ENCODE peak calls at places on chromosomes 5 and 9, in ten cellular contexts. One of them, this sample, is unnamed.

GRCh38 chr5:167072225-167072624 is 1219.2 kb upstream of the WWC1 start:
- DNase-seq in body of pancreas: no peak
- DNase-seq in left ventricle myocardium inferior: no peak
- DNase-seq in transverse colon: no peak
- DNase-seq in IMR-90: no peak
- DNase-seq in astrocyte of the spinal cord: peak
- DNase-seq in cardiac fibroblast: no peak
- DNase-seq in thoracic aorta: no peak
- DNase-seq in mesenchymal stem cell: no peak
- DNase-seq in neural progenitor cell: no peak
- DNase-seq in this sample: no peak

GRCh38 chr5:141935538-141935937 is 11.9 kb downstream of the DELE1 start:
- DNase-seq in body of pancreas: no peak
- DNase-seq in left ventricle myocardium inferior: no peak
- DNase-seq in transverse colon: no peak
- DNase-seq in IMR-90: no peak
- DNase-seq in astrocyte of the spinal cord: no peak
- DNase-seq in cardiac fibroblast: no peak
- DNase-seq in thoracic aorta: no peak
- DNase-seq in mesenchymal stem cell: no peak
- DNase-seq in neural progenitor cell: no peak
- DNase-seq in this sample: no peak

GRCh38 chr5:57456056-57456455 is 26.6 kb downstream of the ACTBL2 start:
- DNase-seq in body of pancreas: no peak
- DNase-seq in left ventricle myocardium inferior: no peak
- DNase-seq in transverse colon: peak
- DNase-seq in IMR-90: no peak
- DNase-seq in astrocyte of the spinal cord: no peak
- DNase-seq in cardiac fibroblast: no peak
- DNase-seq in thoracic aorta: no peak
- DNase-seq in mesenchymal stem cell: no peak
- DNase-seq in neural progenitor cell: no peak
- DNase-seq in this sample: no peak

GRCh38 chr5:91020065-91020800 is 362.9 kb downstream of the ARRDC3 start:
- DNase-seq in body of pancreas: no peak
- DNase-seq in left ventricle myocardium inferior: no peak
- DNase-seq in transverse colon: no peak
- DNase-seq in IMR-90: peak
- DNase-seq in astrocyte of the spinal cord: peak
- DNase-seq in cardiac fibroblast: peak
- DNase-seq in thoracic aorta: no peak
- DNase-seq in mesenchymal stem cell: peak
- DNase-seq in neural progenitor cell: peak
- DNase-seq in this sample: no peak

GRCh38 chr9:91162784-91163440 is 198.8 kb downstream of the AUH start:
- DNase-seq in body of pancreas: no peak
- DNase-seq in left ventricle myocardium inferior: no peak
- DNase-seq in transverse colon: peak
- DNase-seq in IMR-90: no peak
- DNase-seq in astrocyte of the spinal cord: no peak
- DNase-seq in cardiac fibroblast: no peak
- DNase-seq in thoracic aorta: no peak
- DNase-seq in mesenchymal stem cell: peak
- DNase-seq in neural progenitor cell: no peak
- DNase-seq in this sample: no peak

GRCh38 chr5:74866653-74867162 is 521 bp upstream of the FAM169A start:
- DNase-seq in body of pancreas: no peak
- DNase-seq in left ventricle myocardium inferior: no peak
- DNase-seq in transverse colon: no peak
- DNase-seq in IMR-90: no peak
- DNase-seq in astrocyte of the spinal cord: no peak
- DNase-seq in cardiac fibroblast: no peak
- DNase-seq in thoracic aorta: no peak
- DNase-seq in mesenchymal stem cell: no peak
- DNase-seq in neural progenitor cell: peak
- DNase-seq in this sample: no peak

GRCh38 chr5:154970759-154971158 is 29.9 kb downstream of the MRPL22 start:
- DNase-seq in body of pancreas: no peak
- DNase-seq in left ventricle myocardium inferior: no peak
- DNase-seq in transverse colon: no peak
- DNase-seq in IMR-90: peak
- DNase-seq in astrocyte of the spinal cord: peak
- DNase-seq in cardiac fibroblast: peak
- DNase-seq in thoracic aorta: no peak
- DNase-seq in mesenchymal stem cell: no peak
- DNase-seq in neural progenitor cell: no peak
- DNase-seq in this sample: no peak

GRCh38 chr9:6566409-6567139 is 79.0 kb downstream of the GLDC start:
- DNase-seq in body of pancreas: no peak
- DNase-seq in left ventricle myocardium inferior: no peak
- DNase-seq in transverse colon: no peak
- DNase-seq in IMR-90: peak
- DNase-seq in astrocyte of the spinal cord: peak
- DNase-seq in cardiac fibroblast: peak
- DNase-seq in thoracic aorta: peak
- DNase-seq in mesenchymal stem cell: peak
- DNase-seq in neural progenitor cell: no peak
- DNase-seq in this sample: no peak

GRCh38 chr9:128528445-128529160 is 23.8 kb upstream of the SPTAN1 start:
- DNase-seq in body of pancreas: no peak
- DNase-seq in left ventricle myocardium inferior: no peak
- DNase-seq in transverse colon: no peak
- DNase-seq in IMR-90: peak
- DNase-seq in astrocyte of the spinal cord: no peak
- DNase-seq in cardiac fibroblast: peak
- DNase-seq in thoracic aorta: no peak
- DNase-seq in mesenchymal stem cell: peak
- DNase-seq in neural progenitor cell: no peak
- DNase-seq in this sample: no peak

DNA sequence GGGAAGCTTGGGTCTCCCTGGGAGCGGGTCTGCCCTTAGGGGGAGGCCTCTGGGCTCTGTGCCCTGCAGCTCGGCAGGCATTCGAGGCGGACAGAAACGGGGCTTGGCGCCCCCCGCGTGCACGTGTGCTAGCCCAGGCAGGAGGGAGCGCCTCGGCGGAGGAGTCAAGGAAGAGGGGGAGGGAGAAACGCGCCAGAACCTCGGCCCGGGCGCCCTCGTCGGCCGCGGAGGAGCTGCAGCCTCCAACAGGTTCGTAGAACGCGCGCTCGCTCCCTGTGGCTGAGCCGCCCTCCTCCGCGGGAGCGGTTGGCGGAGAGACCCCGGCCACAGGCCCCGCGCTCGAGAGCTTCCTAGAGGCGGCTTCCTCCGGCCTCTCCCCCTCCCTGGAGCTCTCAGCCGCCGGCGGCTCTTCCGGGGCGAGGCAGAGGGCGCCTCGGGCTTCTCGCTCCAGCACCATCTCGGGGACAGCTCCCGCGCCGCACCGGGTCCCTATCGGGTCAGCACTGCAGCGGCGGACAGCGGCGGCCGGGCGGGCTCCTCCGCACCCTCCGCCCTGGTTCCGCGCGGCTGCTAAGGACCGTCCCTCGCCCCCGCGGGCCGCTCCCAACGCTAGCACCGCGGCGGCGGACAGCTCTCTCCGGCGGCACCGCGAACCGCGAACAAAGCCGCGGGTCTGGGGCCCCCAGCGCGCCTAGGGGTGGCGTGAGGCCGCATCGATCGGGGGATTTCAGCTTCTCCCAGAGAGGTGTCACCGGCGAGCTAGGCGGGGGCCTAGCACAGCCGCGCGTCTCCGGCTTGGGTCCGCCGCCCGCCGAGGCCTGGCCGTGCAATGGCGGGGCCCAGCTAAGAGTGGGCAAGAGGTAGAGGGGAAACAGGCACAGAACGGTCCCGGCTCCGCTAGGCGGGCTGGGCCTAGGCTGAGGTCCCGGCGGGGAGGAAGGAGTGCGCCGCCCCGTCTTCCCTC is 74.6 kb upstream of the CPLX2 start:
- DNase-seq in body of pancreas: peak
- DNase-seq in left ventricle myocardium inferior: peak
- DNase-seq in transverse colon: peak
- DNase-seq in IMR-90: peak
- DNase-seq in astrocyte of the spinal cord: peak
- DNase-seq in cardiac fibroblast: peak
- DNase-seq in thoracic aorta: no peak
- DNase-seq in mesenchymal stem cell: peak
- DNase-seq in neural progenitor cell: peak
- DNase-seq in this sample: peak
- H3K4me3 ChIP-seq in body of pancreas: no peak
- H3K4me3 ChIP-seq in left ventricle myocardium inferior: peak
- H3K4me3 ChIP-seq in transverse colon: no peak
- H3K4me3 ChIP-seq in IMR-90: no peak
- H3K4me3 ChIP-seq in astrocyte of the spinal cord: no peak
- H3K4me3 ChIP-seq in cardiac fibroblast: peak
- H3K4me3 ChIP-seq in thoracic aorta: peak
- H3K4me3 ChIP-seq in mesenchymal stem cell: peak
- H3K4me3 ChIP-seq in neural progenitor cell: peak
- H3K4me3 ChIP-seq in this sample: no peak

GRCh38 chr5:137563646-137564474 is 64.7 kb upstream of the SPOCK1 start:
- DNase-seq in body of pancreas: no peak
- DNase-seq in left ventricle myocardium inferior: no peak
- DNase-seq in transverse colon: no peak
- DNase-seq in IMR-90: peak
- DNase-seq in astrocyte of the spinal cord: peak
- DNase-seq in cardiac fibroblast: peak
- DNase-seq in thoracic aorta: no peak
- DNase-seq in mesenchymal stem cell: no peak
- DNase-seq in neural progenitor cell: no peak
- DNase-seq in this sample: peak

GRCh38 chr5:137561572-137561971 is 62.4 kb upstream of the SPOCK1 start:
- DNase-seq in body of pancreas: no peak
- DNase-seq in left ventricle myocardium inferior: no peak
- DNase-seq in transverse colon: no peak
- DNase-seq in IMR-90: no peak
- DNase-seq in astrocyte of the spinal cord: no peak
- DNase-seq in cardiac fibroblast: no peak
- DNase-seq in thoracic aorta: no peak
- DNase-seq in mesenchymal stem cell: no peak
- DNase-seq in neural progenitor cell: no peak
- DNase-seq in this sample: no peak

GRCh38 chr5:137565450-137565849 is 66.3 kb upstream of the SPOCK1 start:
- DNase-seq in body of pancreas: no peak
- DNase-seq in left ventricle myocardium inferior: no peak
- DNase-seq in transverse colon: no peak
- DNase-seq in IMR-90: peak
- DNase-seq in astrocyte of the spinal cord: peak
- DNase-seq in cardiac fibroblast: peak
- DNase-seq in thoracic aorta: no peak
- DNase-seq in mesenchymal stem cell: no peak
- DNase-seq in neural progenitor cell: no peak
- DNase-seq in this sample: no peak

GRCh38 chr5:137564475-137564961 is 65.4 kb upstream of the SPOCK1 start:
- DNase-seq in body of pancreas: no peak
- DNase-seq in left ventricle myocardium inferior: no peak
- DNase-seq in transverse colon: no peak
- DNase-seq in IMR-90: no peak
- DNase-seq in astrocyte of the spinal cord: peak
- DNase-seq in cardiac fibroblast: peak
- DNase-seq in thoracic aorta: no peak
- DNase-seq in mesenchymal stem cell: no peak
- DNase-seq in neural progenitor cell: peak
- DNase-seq in this sample: no peak

DNA sequence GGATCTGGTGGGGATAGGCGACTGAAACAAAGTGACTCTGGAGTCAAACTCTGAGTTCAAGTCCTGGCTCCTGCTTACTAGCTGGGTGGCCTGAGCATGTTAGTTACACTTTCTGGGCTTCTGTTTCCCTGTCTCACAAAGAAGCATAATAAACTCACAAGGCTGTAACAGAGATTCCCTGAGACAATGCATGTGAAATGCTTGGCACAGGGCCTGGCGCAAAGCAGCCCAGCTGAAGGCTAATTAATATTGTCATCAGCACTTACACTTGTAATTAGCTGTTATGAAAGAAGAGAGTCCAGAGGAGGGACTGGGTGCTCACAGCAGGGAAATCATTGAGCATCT is 64.1 kb upstream of the SPOCK1 start:
- DNase-seq in body of pancreas: no peak
- DNase-seq in left ventricle myocardium inferior: no peak
- DNase-seq in transverse colon: no peak
- DNase-seq in IMR-90: no peak
- DNase-seq in astrocyte of the spinal cord: no peak
- DNase-seq in cardiac fibroblast: no peak
- DNase-seq in thoracic aorta: no peak
- DNase-seq in mesenchymal stem cell: no peak
- DNase-seq in neural progenitor cell: no peak
- DNase-seq in this sample: no peak
- H3K4me3 ChIP-seq in body of pancreas: no peak
- H3K4me3 ChIP-seq in left ventricle myocardium inferior: no peak
- H3K4me3 ChIP-seq in transverse colon: no peak
- H3K4me3 ChIP-seq in IMR-90: no peak
- H3K4me3 ChIP-seq in astrocyte of the spinal cord: no peak
- H3K4me3 ChIP-seq in cardiac fibroblast: no peak
- H3K4me3 ChIP-seq in thoracic aorta: no peak
- H3K4me3 ChIP-seq in mesenchymal stem cell: no peak
- H3K4me3 ChIP-seq in neural progenitor cell: no peak
- H3K4me3 ChIP-seq in this sample: no peak

GRCh38 chr9:13568446-13568845 is 289.0 kb upstream of the MPDZ start:
- DNase-seq in body of pancreas: no peak
- DNase-seq in left ventricle myocardium inferior: no peak
- DNase-seq in transverse colon: no peak
- DNase-seq in IMR-90: no peak
- DNase-seq in astrocyte of the spinal cord: peak
- DNase-seq in cardiac fibroblast: peak
- DNase-seq in thoracic aorta: no peak
- DNase-seq in mesenchymal stem cell: peak
- DNase-seq in neural progenitor cell: no peak
- DNase-seq in this sample: no peak
- H3K4me3 ChIP-seq in body of pancreas: no peak
- H3K4me3 ChIP-seq in left ventricle myocardium inferior: peak
- H3K4me3 ChIP-seq in transverse colon: peak
- H3K4me3 ChIP-seq in IMR-90: peak
- H3K4me3 ChIP-seq in astrocyte of the spinal cord: peak
- H3K4me3 ChIP-seq in cardiac fibroblast: no peak
- H3K4me3 ChIP-seq in thoracic aorta: peak
- H3K4me3 ChIP-seq in mesenchymal stem cell: no peak
- H3K4me3 ChIP-seq in neural progenitor cell: peak
- H3K4me3 ChIP-seq in this sample: no peak

GRCh38 chr5:148806520-148806931 is 19.9 kb upstream of the ADRB2 start:
- DNase-seq in body of pancreas: no peak
- DNase-seq in left ventricle myocardium inferior: no peak
- DNase-seq in transverse colon: no peak
- DNase-seq in IMR-90: no peak
- DNase-seq in astrocyte of the spinal cord: no peak
- DNase-seq in cardiac fibroblast: no peak
- DNase-seq in thoracic aorta: no peak
- DNase-seq in mesenchymal stem cell: no peak
- DNase-seq in neural progenitor cell: no peak
- DNase-seq in this sample: no peak
- H3K4me3 ChIP-seq in body of pancreas: no peak
- H3K4me3 ChIP-seq in left ventricle myocardium inferior: no peak
- H3K4me3 ChIP-seq in transverse colon: no peak
- H3K4me3 ChIP-seq in IMR-90: no peak
- H3K4me3 ChIP-seq in astrocyte of the spinal cord: no peak
- H3K4me3 ChIP-seq in cardiac fibroblast: no peak
- H3K4me3 ChIP-seq in thoracic aorta: no peak
- H3K4me3 ChIP-seq in mesenchymal stem cell: no peak
- H3K4me3 ChIP-seq in neural progenitor cell: no peak
- H3K4me3 ChIP-seq in this sample: no peak

DNA sequence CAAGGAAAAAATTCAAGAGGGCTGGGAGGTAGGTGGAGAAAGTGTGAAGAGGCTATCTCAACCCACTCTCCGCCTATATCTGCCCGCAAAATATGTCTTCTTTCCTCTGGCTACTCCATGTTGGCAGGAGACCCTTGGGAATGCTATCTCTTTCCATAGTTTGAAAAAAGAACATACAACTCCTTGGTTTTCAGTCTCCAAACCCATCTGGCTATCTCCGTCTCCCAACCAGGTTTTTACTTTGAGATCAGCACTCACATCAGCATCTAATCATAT is 109.9 kb upstream of the IFNE start:
- DNase-seq in body of pancreas: no peak
- DNase-seq in left ventricle myocardium inferior: no peak
- DNase-seq in transverse colon: no peak
- DNase-seq in IMR-90: no peak
- DNase-seq in astrocyte of the spinal cord: no peak
- DNase-seq in cardiac fibroblast: no peak
- DNase-seq in thoracic aorta: no peak
- DNase-seq in mesenchymal stem cell: no peak
- DNase-seq in neural progenitor cell: no peak
- DNase-seq in this sample: no peak
- H3K4me3 ChIP-seq in body of pancreas: no peak
- H3K4me3 ChIP-seq in left ventricle myocardium inferior: no peak
- H3K4me3 ChIP-seq in transverse colon: no peak
- H3K4me3 ChIP-seq in IMR-90: no peak
- H3K4me3 ChIP-seq in astrocyte of the spinal cord: no peak
- H3K4me3 ChIP-seq in cardiac fibroblast: no peak
- H3K4me3 ChIP-seq in thoracic aorta: no peak
- H3K4me3 ChIP-seq in mesenchymal stem cell: no peak
- H3K4me3 ChIP-seq in neural progenitor cell: no peak
- H3K4me3 ChIP-seq in this sample: no peak

This sample was measured in heart right ventricle.